ENCODE peak calls at places on chromosomes 4 and X, in four cellular contexts. One of them, this sample, is unnamed.

GRCh38 chr4:153573881-153574807 is 108.0 kb downstream of the TMEM131L start:
- DNase-seq in H54: peak
- DNase-seq in lower leg skin: no peak
- DNase-seq in IMR-90: peak
- DNase-seq in this sample: peak

GRCh38 chr4:14249226-14249625 is 621.7 kb upstream of the BOD1L1 start:
- DNase-seq in H54: no peak
- DNase-seq in lower leg skin: no peak
- DNase-seq in IMR-90: no peak
- DNase-seq in this sample: no peak

GRCh38 chrX:129655547-129656248 is 942 bp upstream of the APLN start:
- DNase-seq in H54: no peak
- DNase-seq in lower leg skin: no peak
- DNase-seq in IMR-90: no peak
- DNase-seq in this sample: no peak

GRCh38 chrX:121307441-121307840 is 260.0 kb downstream of the GLUD2 start:
- DNase-seq in H54: no peak
- DNase-seq in lower leg skin: no peak
- DNase-seq in IMR-90: no peak
- DNase-seq in this sample: no peak

GRCh38 chr4:74114234-74114633 is 15.2 kb upstream of the CXCL2 start:
- DNase-seq in H54: no peak
- DNase-seq in lower leg skin: no peak
- DNase-seq in IMR-90: peak
- DNase-seq in this sample: no peak

GRCh38 chrX:111040377-111041017 is 55.5 kb upstream of the PAK3 start:
- DNase-seq in H54: no peak
- DNase-seq in lower leg skin: no peak
- DNase-seq in IMR-90: peak
- DNase-seq in this sample: no peak

GRCh38 chrX:152904151-152905080 is 6.5 kb downstream of the ZNF185 start:
- DNase-seq in H54: peak
- DNase-seq in lower leg skin: peak
- DNase-seq in IMR-90: peak
- DNase-seq in this sample: peak

GRCh38 chr4:7769936-7770674 is 169.6 kb downstream of the AFAP1 start:
- DNase-seq in H54: no peak
- DNase-seq in lower leg skin: no peak
- DNase-seq in IMR-90: peak
- DNase-seq in this sample: peak

GRCh38 chr4:14130551-14130950 is 503.0 kb upstream of the BOD1L1 start:
- DNase-seq in H54: no peak
- DNase-seq in lower leg skin: no peak
- DNase-seq in IMR-90: peak
- DNase-seq in this sample: no peak

GRCh38 chr4:119490335-119490734 is 138.3 kb downstream of the PDE5A start:
- DNase-seq in H54: no peak
- DNase-seq in lower leg skin: no peak
- DNase-seq in IMR-90: peak
- DNase-seq in this sample: peak

GRCh38 chrX:134880866-134881265 is 109.9 kb upstream of the SMIM10 start:
- DNase-seq in H54: no peak
- DNase-seq in lower leg skin: no peak
- DNase-seq in IMR-90: peak
- DNase-seq in this sample: no peak

GRCh38 chrX:136572030-136572429 is 40.0 kb downstream of the VGLL1 start:
- DNase-seq in H54: no peak
- DNase-seq in lower leg skin: no peak
- DNase-seq in IMR-90: no peak
- DNase-seq in this sample: no peak

GRCh38 chr4:76984788-76985211 is 35.2 kb downstream of the SEPTIN11 start:
- DNase-seq in H54: peak
- DNase-seq in lower leg skin: peak
- DNase-seq in IMR-90: peak
- DNase-seq in this sample: no peak

GRCh38 chr4:10204401-10205058 is 87.9 kb upstream of the WDR1 start:
- DNase-seq in H54: no peak
- DNase-seq in lower leg skin: no peak
- DNase-seq in IMR-90: no peak
- DNase-seq in this sample: no peak

GRCh38 chr4:108337923-108338322 is 169.2 kb upstream of the LEF1 start:
- DNase-seq in H54: no peak
- DNase-seq in lower leg skin: no peak
- DNase-seq in IMR-90: peak
- DNase-seq in this sample: no peak

GRCh38 chrX:121457096-121457495 is 409.7 kb downstream of the GLUD2 start:
- DNase-seq in H54: no peak
- DNase-seq in lower leg skin: no peak
- DNase-seq in IMR-90: no peak
- DNase-seq in this sample: no peak

GRCh38 chr4:180434131-180434895 is 1808.9 kb upstream of the TENM3 start:
- DNase-seq in H54: no peak
- DNase-seq in lower leg skin: no peak
- DNase-seq in IMR-90: no peak
- DNase-seq in this sample: no peak

GRCh38 chr4:21882050-21882839 is 66.3 kb downstream of the KCNIP4 start:
- DNase-seq in H54: no peak
- DNase-seq in lower leg skin: no peak
- DNase-seq in IMR-90: peak
- DNase-seq in this sample: no peak

GRCh38 chrX:67290489-67291220 is 253.2 kb upstream of the AR start:
- DNase-seq in H54: no peak
- DNase-seq in lower leg skin: no peak
- DNase-seq in IMR-90: no peak
- DNase-seq in this sample: no peak

GRCh38 chrX:14398725-14399124 is 130.6 kb upstream of the GLRA2 start:
- DNase-seq in H54: no peak
- DNase-seq in lower leg skin: no peak
- DNase-seq in IMR-90: no peak
- DNase-seq in this sample: no peak

GRCh38 chr4:108849611-108850406 is 87.0 kb upstream of the ETNPPL start:
- DNase-seq in H54: no peak
- DNase-seq in lower leg skin: no peak
- DNase-seq in IMR-90: peak
- DNase-seq in this sample: no peak

GRCh38 chr4:163484906-163485305 is 9.6 kb upstream of the TMA16 start:
- DNase-seq in H54: peak
- DNase-seq in lower leg skin: no peak
- DNase-seq in IMR-90: peak
- DNase-seq in this sample: peak

GRCh38 chr4:82688091-82688815 is 110.3 kb downstream of the SCD5 start:
- DNase-seq in H54: no peak
- DNase-seq in lower leg skin: no peak
- DNase-seq in IMR-90: no peak
- DNase-seq in this sample: peak

GRCh38 chr4:52421811-52422213 is 237.3 kb downstream of the USP46 start:
- DNase-seq in H54: no peak
- DNase-seq in lower leg skin: no peak
- DNase-seq in IMR-90: no peak
- DNase-seq in this sample: no peak

GRCh38 chr4:508675-509373 is 9.8 kb downstream of the PIGG start:
- DNase-seq in H54: no peak
- DNase-seq in lower leg skin: no peak
- DNase-seq in IMR-90: no peak
- DNase-seq in this sample: no peak

GRCh38 chrX:76454456-76454927 is 27.0 kb downstream of the MAGEE1 start:
- DNase-seq in H54: no peak
- DNase-seq in lower leg skin: peak
- DNase-seq in IMR-90: peak
- DNase-seq in this sample: peak

GRCh38 chr4:84681488-84682274 is 98.8 kb downstream of the CDS1 start:
- DNase-seq in H54: peak
- DNase-seq in lower leg skin: no peak
- DNase-seq in IMR-90: peak
- DNase-seq in this sample: no peak

GRCh38 chr4:182808673-182809416 is 108.3 kb downstream of the DCTD start:
- DNase-seq in H54: peak
- DNase-seq in lower leg skin: no peak
- DNase-seq in IMR-90: peak
- DNase-seq in this sample: no peak

GRCh38 chr4:61173799-61174198 is 26.3 kb upstream of the ADGRL3 start:
- DNase-seq in H54: no peak
- DNase-seq in lower leg skin: no peak
- DNase-seq in IMR-90: peak
- DNase-seq in this sample: no peak

DNA sequence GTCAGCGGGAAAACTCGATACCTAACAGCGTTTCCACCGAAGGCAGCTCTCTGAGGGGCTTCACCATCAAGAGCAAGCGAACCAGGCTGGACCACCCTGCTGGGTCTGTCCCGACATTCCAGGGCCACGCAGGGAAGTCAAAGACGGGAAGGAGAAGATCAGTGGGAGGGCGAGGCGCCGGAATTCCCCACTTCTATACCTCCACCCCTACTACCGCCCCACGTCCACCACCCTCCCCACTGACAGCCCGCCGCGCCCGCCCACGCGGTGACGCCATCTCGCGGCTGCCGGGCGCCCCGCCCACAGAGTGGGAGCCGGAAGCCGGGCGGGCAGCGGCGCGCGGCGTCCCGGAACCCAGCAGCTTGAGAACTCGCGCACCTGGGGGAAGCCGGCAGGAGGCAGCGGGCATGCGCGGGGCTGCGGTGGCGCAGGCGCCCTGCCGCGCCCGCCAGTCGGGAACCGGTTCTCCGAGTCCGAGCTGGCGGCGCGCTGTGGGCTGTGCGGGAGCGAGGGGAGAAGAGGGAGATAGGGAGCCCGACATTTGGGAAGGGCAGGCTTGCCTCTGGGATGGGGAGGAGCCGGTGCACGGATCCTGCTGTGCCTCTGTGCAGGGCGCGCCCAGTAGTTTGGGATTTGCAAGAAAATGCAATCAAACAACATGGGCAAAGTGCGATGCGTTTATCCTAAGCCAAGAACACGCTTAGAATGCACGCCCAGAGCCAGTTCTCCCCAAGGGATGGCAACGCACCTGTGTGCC is 3.2 kb upstream of the STIM2 start:
- DNase-seq in H54: peak
- DNase-seq in lower leg skin: peak
- DNase-seq in IMR-90: peak
- DNase-seq in this sample: peak
- TF ChIP-seq POLR2A in H54: peak
- TF ChIP-seq POLR2A in lower leg skin: no peak
- TF ChIP-seq POLR2A in IMR-90: no peak
- TF ChIP-seq POLR2A in this sample: peak

GRCh38 chrX:32016195-32016594 is 944.4 kb upstream of the FTHL17 start:
- DNase-seq in H54: no peak
- DNase-seq in lower leg skin: no peak
- DNase-seq in IMR-90: no peak
- DNase-seq in this sample: no peak
- TF ChIP-seq POLR2A in H54: no peak
- TF ChIP-seq POLR2A in lower leg skin: no peak
- TF ChIP-seq POLR2A in IMR-90: no peak
- TF ChIP-seq POLR2A in this sample: no peak

GRCh38 chr4:3436798-3437581 is 4.8 kb upstream of the HGFAC start:
- DNase-seq in H54: peak
- DNase-seq in lower leg skin: no peak
- DNase-seq in IMR-90: peak
- DNase-seq in this sample: peak
- TF ChIP-seq POLR2A in H54: no peak
- TF ChIP-seq POLR2A in lower leg skin: no peak
- TF ChIP-seq POLR2A in IMR-90: no peak
- TF ChIP-seq POLR2A in this sample: peak

GRCh38 chrX:16771483-16772398 is 14.5 kb upstream of the TXLNG start:
- DNase-seq in H54: no peak
- DNase-seq in lower leg skin: no peak
- DNase-seq in IMR-90: peak
- DNase-seq in this sample: peak
- TF ChIP-seq POLR2A in H54: peak
- TF ChIP-seq POLR2A in lower leg skin: no peak
- TF ChIP-seq POLR2A in IMR-90: peak
- TF ChIP-seq POLR2A in this sample: peak

GRCh38 chr4:121823505-121824170 is at the start of gene CCNA2:
- DNase-seq in H54: peak
- DNase-seq in lower leg skin: peak
- DNase-seq in IMR-90: peak
- DNase-seq in this sample: peak
- TF ChIP-seq POLR2A in H54: peak
- TF ChIP-seq POLR2A in lower leg skin: no peak
- TF ChIP-seq POLR2A in IMR-90: peak
- TF ChIP-seq POLR2A in this sample: peak

GRCh38 chrX:46910415-46910814 is 1.8 kb upstream of the JADE3 start:
- DNase-seq in H54: no peak
- DNase-seq in lower leg skin: no peak
- DNase-seq in IMR-90: no peak
- DNase-seq in this sample: no peak

GRCh38 chrX:46913710-46914109 is 1.5 kb downstream of the JADE3 start:
- DNase-seq in H54: no peak
- DNase-seq in lower leg skin: no peak
- DNase-seq in IMR-90: peak
- DNase-seq in this sample: peak

GRCh38 chrX:46912098-46912672 is at the start of gene JADE3:
- DNase-seq in H54: peak
- DNase-seq in lower leg skin: peak
- DNase-seq in IMR-90: peak
- DNase-seq in this sample: peak

GRCh38 chrX:46916273-46916672 is 4.1 kb downstream of the JADE3 start:
- DNase-seq in H54: no peak
- DNase-seq in lower leg skin: no peak
- DNase-seq in IMR-90: no peak
- DNase-seq in this sample: no peak

GRCh38 chrX:46912673-46913491 is 661 bp downstream of the JADE3 start:
- DNase-seq in H54: peak
- DNase-seq in lower leg skin: no peak
- DNase-seq in IMR-90: peak
- DNase-seq in this sample: peak
- TF ChIP-seq POLR2A in H54: no peak
- TF ChIP-seq POLR2A in lower leg skin: no peak
- TF ChIP-seq POLR2A in IMR-90: no peak
- TF ChIP-seq POLR2A in this sample: no peak

DNA sequence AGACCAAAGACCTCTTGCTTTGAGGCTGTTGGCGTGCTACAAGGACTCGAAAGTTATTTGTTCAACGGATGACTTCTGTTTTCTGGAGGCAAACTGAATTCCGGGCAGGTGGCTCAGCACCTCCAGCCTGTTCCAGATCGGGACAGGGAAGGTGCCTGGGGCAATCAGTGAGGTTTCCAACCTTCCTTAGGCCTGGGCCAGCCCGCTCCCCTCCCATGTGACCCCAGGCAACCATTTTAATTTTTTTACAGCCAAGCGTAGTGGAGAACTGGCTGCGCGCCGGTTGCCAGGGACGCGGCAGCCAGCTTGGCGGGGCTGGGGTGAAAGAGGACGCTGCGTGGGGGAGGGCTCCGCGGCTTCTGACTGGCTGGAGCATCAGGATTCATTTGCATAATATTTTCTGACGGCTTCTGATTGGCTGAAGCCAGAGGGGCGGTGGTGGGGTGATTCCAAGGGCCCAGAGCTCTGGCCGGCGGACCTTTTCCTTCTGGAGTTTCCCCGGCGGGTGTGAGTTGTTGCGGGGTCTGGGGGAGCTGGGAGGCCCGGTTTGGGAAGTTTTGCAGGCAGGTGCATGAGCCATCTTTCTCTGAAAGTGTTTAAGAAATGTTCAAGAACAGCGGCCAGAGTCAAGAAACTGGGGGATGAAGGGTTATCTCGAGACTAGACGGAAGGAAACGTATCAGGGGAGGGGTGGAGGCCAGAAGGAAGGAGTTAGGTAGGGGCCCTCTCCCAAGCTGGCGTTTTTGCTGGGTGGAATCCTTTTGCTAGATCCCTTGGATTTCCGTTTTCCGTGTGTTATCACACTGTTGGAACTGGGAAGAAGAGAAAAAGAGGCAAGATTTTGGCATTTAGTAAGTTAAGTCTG is at the start of gene MID1IP1:
- DNase-seq in H54: peak
- DNase-seq in lower leg skin: peak
- DNase-seq in IMR-90: peak
- DNase-seq in this sample: peak
- TF ChIP-seq POLR2A in H54: peak
- TF ChIP-seq POLR2A in lower leg skin: no peak
- TF ChIP-seq POLR2A in IMR-90: peak
- TF ChIP-seq POLR2A in this sample: peak

This sample was measured in erythroblast.